ENCODE peak calls at places on chromosomes 4 and X, in four cellular contexts. P is COR-L47; J is stimulated activated CD8-positive, alpha-beta memory T cell treated with anti-CD3 and anti-CD28 coated beads, Interleukin-7, amount 100 ng/mL, for 24 hours; D is BE2C. R is an unnamed sample.

GRCh38 chrX:136933617-136934145 is 53.2 kb upstream of the RBMX start:
- DNase-seq in P (no peak), D (no peak), J (no peak), R (no peak)

GRCh38 chrX:47650164-47651042 is at the start of gene ELK1:
- DNase-seq in J (peak; percentile 69), D (peak; percentile 95), P (peak; percentile 96), R (peak; percentile 88)

GRCh38 chrX:106716004-106716403 is 10.5 kb upstream of the RNF128 start:
- DNase-seq in J (no peak), P (no peak), D (no peak), R (no peak)

GRCh38 chr4:55853484-55854046 is at the start of gene EXOC1:
- DNase-seq in P (peak; percentile 97), J (peak; percentile 98), D (peak; percentile 99), R (peak; percentile 93)

GRCh38 chr4:11069581-11069980 is 359.1 kb downstream of the HS3ST1 start:
- DNase-seq in P (no peak), D (no peak), J (no peak), R (no peak)

GRCh38 chr4:13537832-13538177 is 6.5 kb downstream of the NKX3-2 start:
- DNase-seq in D (no peak), J (no peak), P (no peak), R (no peak)

GRCh38 chr4:39698424-39699009 is 581 bp downstream of the UBE2K start:
- DNase-seq in J (no peak), P (peak; percentile 9), D (peak; percentile 47), R (peak; percentile 26)

GRCh38 chr4:41389356-41389755 is 132.6 kb downstream of the UCHL1 start:
- DNase-seq in D (no peak), P (no peak), J (no peak), R (no peak)

GRCh38 chr4:2852481-2852881 is 8.8 kb downstream of the ADD1 start:
- DNase-seq in J (no peak), D (no peak), P (no peak), R (no peak)

GRCh38 chr4:156962551-156962974 is 9.0 kb downstream of the PDGFC start:
- DNase-seq in J (no peak), P (no peak), D (no peak), R (no peak)

GRCh38 chr4:161564230-161564834 is 599.5 kb downstream of the FSTL5 start:
- DNase-seq in P (peak; percentile 3), J (no peak), D (no peak), R (no peak)

GRCh38 chr4:76090241-76090691 is 15.8 kb downstream of the ART3 start:
- DNase-seq in P (no peak), D (peak; percentile 25), J (no peak), R (no peak)

R was measured in T-cell.